ENCODE peak calls at places on chromosome 5, in ten cellular contexts. V is body of pancreas, B is HCT116, W is ovary, F is heart right ventricle, D is pancreas, J is esophagus squamous epithelium, N is SK-N-SH, Z is neural progenitor cell, K is transverse colon. O is an unnamed sample.

GRCh38 chr5:55154893-55155292 is 5.1 kb upstream of the GPX8 start:
- DNase-seq in V (no peak), B (no peak), W (no peak), F (no peak), D (no peak), J (no peak), N (no peak), Z (no peak), K (no peak), O (no peak)

GRCh38 chr5:142601432-142601831 is 84.5 kb downstream of the FGF1 start:
- DNase-seq in V (no peak), B (no peak), W (no peak), F (no peak), D (no peak), J (no peak), N (no peak), Z (peak), K (no peak), O (no peak)

GRCh38 chr5:73938280-73938937 is 312.4 kb downstream of the ARHGEF28 start:
- DNase-seq in V (no peak), B (peak), W (no peak), F (no peak), D (peak), J (no peak), N (no peak), Z (no peak), K (no peak), O (no peak)

GRCh38 chr5:168048486-168048885 is 243.0 kb upstream of the WWC1 start:
- DNase-seq in V (no peak), B (no peak), W (no peak), F (no peak), D (no peak), J (no peak), N (no peak), Z (no peak), K (no peak), O (no peak)

GRCh38 chr5:145574889-145575573 is 260.1 kb downstream of the PRELID2 start:
- DNase-seq in V (no peak), B (peak), W (no peak), F (no peak), D (no peak), J (no peak), N (no peak), Z (no peak), K (no peak), O (no peak)

GRCh38 chr5:161547573-161548471 is 1.3 kb upstream of the GABRB2 start:
- DNase-seq in V (peak), B (no peak), W (no peak), F (no peak), D (no peak), J (no peak), N (peak), Z (peak), K (peak), O (peak)

GRCh38 chr5:167821669-167822068 is 469.8 kb upstream of the WWC1 start:
- DNase-seq in V (no peak), B (no peak), W (no peak), F (no peak), D (no peak), J (no peak), N (no peak), Z (no peak), K (no peak), O (no peak)

GRCh38 chr5:125125031-125125823 is 378.8 kb upstream of the ZNF608 start:
- DNase-seq in V (no peak), B (no peak), W (no peak), F (no peak), D (no peak), J (no peak), N (no peak), Z (no peak), K (no peak), O (no peak)

GRCh38 chr5:142611154-142611553 is 74.7 kb downstream of the FGF1 start:
- DNase-seq in V (peak), B (peak), W (peak), F (peak), D (peak), J (no peak), N (peak), Z (peak), K (peak), O (peak)

GRCh38 chr5:110757118-110757729 is 18.4 kb downstream of the SLC25A46 start:
- DNase-seq in V (no peak), B (peak), W (no peak), F (peak), D (no peak), J (no peak), N (no peak), Z (peak), K (no peak), O (peak)

GRCh38 chr5:116068028-116068632 is 16.7 kb upstream of the COMMD10 start:
- DNase-seq in V (peak), B (peak), W (peak), F (peak), D (peak), J (no peak), N (peak), Z (peak), K (no peak), O (peak)

GRCh38 chr5:146877783-146878470 is 630 bp downstream of the PPP2R2B start:
- DNase-seq in V (peak), B (no peak), W (no peak), F (peak), D (peak), J (no peak), N (peak), Z (peak), K (no peak), O (no peak)

GRCh38 chr5:156121834-156122386 is 205.1 kb upstream of the SGCD start:
- DNase-seq in V (no peak), B (no peak), W (no peak), F (no peak), D (no peak), J (no peak), N (no peak), Z (no peak), K (no peak), O (no peak)

GRCh38 chr5:321726-322251 is 275 bp downstream of the AHRR start:
- DNase-seq in V (no peak), B (no peak), W (peak), F (no peak), D (no peak), J (no peak), N (no peak), Z (no peak), K (no peak), O (no peak)

GRCh38 chr5:116411101-116411571 is 163.5 kb downstream of the SEMA6A start:
- DNase-seq in V (no peak), B (no peak), W (peak), F (peak), D (no peak), J (no peak), N (no peak), Z (no peak), K (no peak), O (no peak)

GRCh38 chr5:73370620-73371583 is 77.7 kb downstream of the FOXD1 start:
- DNase-seq in V (no peak), B (peak), W (no peak), F (no peak), D (no peak), J (no peak), N (no peak), Z (no peak), K (no peak), O (no peak)

GRCh38 chr5:35810561-35810960 is 46.1 kb upstream of the IL7R start:
- DNase-seq in V (no peak), B (no peak), W (no peak), F (no peak), D (no peak), J (no peak), N (no peak), Z (no peak), K (no peak), O (no peak)

GRCh38 chr5:104119529-104119928 is 556.9 kb upstream of the NUDT12 start:
- DNase-seq in V (no peak), B (no peak), W (no peak), F (no peak), D (no peak), J (no peak), N (no peak), Z (no peak), K (no peak), O (no peak)

GRCh38 chr5:75034137-75034739 is 18.1 kb downstream of the GCNT4 start:
- DNase-seq in V (no peak), B (no peak), W (no peak), F (no peak), D (no peak), J (no peak), N (no peak), Z (no peak), K (peak), O (peak)

GRCh38 chr5:126430631-126431030 is 7.4 kb downstream of the GRAMD2B start:
- DNase-seq in V (no peak), B (no peak), W (no peak), F (no peak), D (no peak), J (no peak), N (no peak), Z (no peak), K (no peak), O (no peak)

GRCh38 chr5:95962785-95963184 is 1.1 kb upstream of the ELL2 start:
- DNase-seq in V (no peak), B (no peak), W (no peak), F (no peak), D (peak), J (no peak), N (no peak), Z (peak), K (no peak), O (no peak)

GRCh38 chr5:84706678-84707641 is 322.3 kb upstream of the EDIL3 start:
- DNase-seq in V (no peak), B (no peak), W (no peak), F (no peak), D (no peak), J (no peak), N (no peak), Z (no peak), K (no peak), O (no peak)

GRCh38 chr5:97998946-97999345 is 774.5 kb upstream of the RGMB start:
- DNase-seq in V (no peak), B (no peak), W (no peak), F (no peak), D (no peak), J (no peak), N (no peak), Z (peak), K (no peak), O (no peak)

GRCh38 chr5:13034048-13034447 is 910.4 kb downstream of the DNAH5 start:
- DNase-seq in V (no peak), B (no peak), W (no peak), F (no peak), D (no peak), J (no peak), N (no peak), Z (no peak), K (no peak), O (no peak)

GRCh38 chr5:176573564-176574296 is 24.6 kb downstream of the CDHR2 start:
- DNase-seq in V (peak), B (peak), W (peak), F (peak), D (peak), J (no peak), N (peak), Z (peak), K (peak), O (peak)

GRCh38 chr5:59134770-59135169 is 551.9 kb downstream of the RAB3C start:
- DNase-seq in V (no peak), B (no peak), W (no peak), F (no peak), D (no peak), J (no peak), N (no peak), Z (no peak), K (no peak), O (no peak)

GRCh38 chr5:5461012-5461411 is 38.5 kb downstream of the ICE1 start:
- DNase-seq in V (no peak), B (no peak), W (no peak), F (no peak), D (no peak), J (no peak), N (no peak), Z (no peak), K (no peak), O (no peak)

GRCh38 chr5:5470933-5471332 is 48.5 kb downstream of the ICE1 start:
- DNase-seq in V (no peak), B (no peak), W (no peak), F (no peak), D (no peak), J (no peak), N (no peak), Z (no peak), K (no peak), O (no peak)

GRCh38 chr5:5464036-5464715 is 41.7 kb downstream of the ICE1 start:
- DNase-seq in V (no peak), B (no peak), W (no peak), F (no peak), D (no peak), J (no peak), N (no peak), Z (no peak), K (no peak), O (no peak)

GRCh38 chr5:5467737-5468136 is 45.3 kb downstream of the ICE1 start:
- DNase-seq in V (no peak), B (no peak), W (no peak), F (no peak), D (no peak), J (no peak), N (no peak), Z (no peak), K (no peak), O (no peak)

DNA sequence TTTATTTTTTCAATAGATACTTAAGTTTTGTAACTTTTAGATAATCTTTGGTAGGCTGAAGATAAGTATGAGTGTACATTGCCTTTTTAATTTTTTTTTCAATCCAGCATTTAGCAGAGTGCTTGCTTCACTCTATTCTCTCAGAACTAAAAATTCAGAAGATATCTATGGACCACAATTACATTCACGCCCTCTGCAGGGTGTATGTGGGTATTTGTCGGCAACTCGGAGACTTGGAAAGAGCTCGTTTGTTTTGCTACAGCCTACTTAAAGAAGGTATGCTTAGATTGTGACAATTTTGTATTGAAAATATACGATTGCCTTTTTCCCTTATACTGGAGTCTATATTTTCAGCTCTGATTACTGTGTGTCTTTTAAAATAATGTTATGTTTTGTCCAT is 43.8 kb downstream of the ICE1 start:
- DNase-seq in V (no peak), B (no peak), W (no peak), F (no peak), D (no peak), J (no peak), N (no peak), Z (no peak), K (no peak), O (no peak)
- TF ChIP-seq CTCF in V (no peak), B (peak), W (no peak), F (no peak), D (no peak), J (no peak), N (no peak), Z (peak), K (no peak), O (no peak)

DNA sequence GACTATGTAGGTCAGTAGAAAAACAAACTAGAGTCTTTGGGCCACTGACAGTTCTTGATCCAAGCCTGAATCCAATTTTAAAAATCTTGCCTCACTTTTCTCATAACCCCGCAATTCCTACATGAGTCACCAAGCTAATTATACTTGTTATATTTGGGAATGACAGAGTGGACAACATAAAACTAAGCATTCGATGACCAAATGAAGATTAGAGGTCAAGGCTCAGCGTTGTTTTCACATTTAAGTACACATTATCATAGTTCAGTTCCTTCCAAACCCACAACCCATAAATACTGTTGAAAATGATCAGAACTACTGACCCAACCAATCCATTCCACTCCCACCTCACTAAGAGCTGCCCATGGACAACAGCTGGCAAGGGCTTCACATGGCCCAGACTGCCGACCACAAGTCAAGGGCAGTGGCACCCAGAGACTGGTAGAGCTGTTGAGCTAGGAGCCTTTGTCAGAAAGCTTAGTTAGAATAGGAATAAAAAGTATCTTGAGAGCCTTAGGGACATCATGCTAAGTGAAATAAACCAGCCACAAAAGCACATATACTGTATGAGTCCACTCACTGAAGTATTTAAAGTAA is 64.2 kb downstream of the MYO10 start:
- DNase-seq in V (no peak), B (no peak), W (peak), F (no peak), D (no peak), J (no peak), N (no peak), Z (no peak), K (no peak), O (no peak)
- H3K27ac ChIP-seq in V (peak), B (peak), W (no peak), F (no peak), D (peak), J (peak), N (no peak), Z (no peak), K (peak), O (no peak)

DNA sequence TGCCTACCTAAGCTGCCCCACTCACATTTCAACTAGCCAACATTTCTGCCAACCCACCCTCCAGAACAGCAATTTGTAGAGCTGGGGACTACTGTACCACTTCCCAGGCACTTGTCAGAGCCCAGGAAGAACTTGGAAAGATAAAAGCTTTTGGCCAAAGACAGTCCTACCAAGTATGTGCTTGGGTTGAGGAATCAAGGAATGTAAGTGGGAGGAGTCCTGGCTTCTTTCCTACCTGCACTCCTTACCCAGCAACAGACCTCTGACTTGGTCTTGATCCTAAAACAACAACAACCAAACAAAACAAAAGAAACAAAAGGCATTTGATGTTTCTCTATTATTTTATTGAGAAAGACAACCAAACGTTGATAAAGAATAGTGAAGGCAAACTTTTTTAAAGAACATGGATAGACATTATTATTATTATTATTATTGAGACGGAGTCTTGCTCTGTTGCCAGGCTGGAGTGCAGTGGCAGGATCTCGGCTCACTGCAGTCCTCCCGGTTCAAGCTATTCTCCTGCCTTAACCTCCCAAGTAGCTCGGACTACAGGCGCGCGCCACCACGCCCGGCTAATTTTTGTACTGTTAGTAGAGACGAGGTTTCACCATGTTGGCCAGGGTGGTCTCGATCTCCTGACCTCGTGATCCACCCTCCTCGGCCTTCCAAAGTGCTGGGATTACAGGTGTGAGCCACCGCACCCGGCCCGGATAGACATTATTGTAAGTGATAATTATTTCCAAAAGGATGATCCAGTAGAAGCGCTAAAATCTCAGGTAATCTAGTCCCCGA is 33.5 kb downstream of the ANXA2R start:
- DNase-seq in V (no peak), B (no peak), W (no peak), F (no peak), D (no peak), J (no peak), N (no peak), Z (no peak), K (no peak), O (no peak)
- H3K4me3 ChIP-seq in V (no peak), B (no peak), W (peak), F (peak), D (no peak), J (peak), N (peak), Z (no peak), K (peak), O (peak)

GRCh38 chr5:138354926-138355378 is 2.5 kb downstream of the KDM3B start:
- DNase-seq in V (no peak), B (no peak), W (no peak), F (peak), D (no peak), J (no peak), N (peak), Z (peak), K (no peak), O (no peak)
- TF ChIP-seq CTCF in V (no peak), B (no peak), W (no peak), F (no peak), D (no peak), J (no peak), N (peak), Z (no peak), K (no peak), O (no peak)